ENCODE peak calls at places on chromosome 14, in seven cellular contexts. P is AG10803; A is CD8-positive, alpha-beta T cell; E is tibial artery; B is foreskin fibroblast; H is ovary; M is transverse colon. U is an unnamed sample.
A peak's percentile ranks its signal among the peaks of the same experiment; 100 is the strongest.

GRCh38 chr14:33460119-33460518 is 490.8 kb downstream of the EGLN3 start:
- DNase-seq in P (no peak), A (no peak), E (no peak), B (no peak), H (no peak), M (peak; percentile 44), U (peak; percentile 14)

GRCh38 chr14:34024768-34025144 is 73.9 kb upstream of the EGLN3 start:
- DNase-seq in P (no peak), A (no peak), E (no peak), B (no peak), H (no peak), M (no peak), U (no peak)

GRCh38 chr14:39781466-39781865 is 349.2 kb upstream of the FBXO33 start:
- DNase-seq in P (no peak), A (no peak), E (no peak), B (no peak), H (no peak), M (no peak), U (no peak)

GRCh38 chr14:95125951-95126350 is 31.4 kb downstream of the DICER1 start:
- DNase-seq in P (no peak), A (no peak), E (no peak), B (no peak), H (no peak), M (no peak), U (no peak)

GRCh38 chr14:22403286-22403685 is 185.7 kb downstream of the DAD1 start:
- DNase-seq in P (no peak), A (no peak), E (no peak), B (no peak), H (no peak), M (no peak), U (no peak)

GRCh38 chr14:67477926-67478915 is 10.3 kb downstream of the TMEM229B start:
- DNase-seq in P (no peak), A (no peak), E (no peak), B (no peak), H (no peak), M (no peak), U (no peak)

GRCh38 chr14:61927521-61927920 is 165.3 kb downstream of the SNAPC1 start:
- DNase-seq in P (peak; percentile 61), A (no peak), E (no peak), B (no peak), H (no peak), M (no peak), U (peak; percentile 16)

GRCh38 chr14:89303452-89304435 is 113.3 kb downstream of the FOXN3 start:
- DNase-seq in P (peak; percentile 79), A (peak; percentile 13), E (peak; percentile 87), B (peak; percentile 71), H (peak; percentile 71), M (peak; percentile 64), U (peak; percentile 85)

GRCh38 chr14:72678360-72678759 is 215.5 kb downstream of the DPF3 start:
- DNase-seq in P (peak; percentile 58), A (no peak), E (no peak), B (peak; percentile 84), H (no peak), M (no peak), U (peak; percentile 72)

GRCh38 chr14:61281186-61281676 is at the start of gene TMEM30B:
- DNase-seq in P (no peak), A (peak; percentile 42), E (no peak), B (no peak), H (peak; percentile 23), M (peak; percentile 92), U (no peak)

GRCh38 chr14:95483843-95484165 is 32.6 kb downstream of the SYNE3 start:
- DNase-seq in P (no peak), A (no peak), E (no peak), B (no peak), H (no peak), M (no peak), U (no peak)

GRCh38 chr14:61543946-61544345 is 151.4 kb upstream of the HIF1A start:
- DNase-seq in P (no peak), A (no peak), E (no peak), B (no peak), H (no peak), M (no peak), U (no peak)

GRCh38 chr14:67469954-67470353 is 18.6 kb downstream of the TMEM229B start:
- DNase-seq in P (no peak), A (no peak), E (no peak), B (no peak), H (no peak), M (no peak), U (no peak)

GRCh38 chr14:64755661-64756265 is 51.5 kb downstream of the PLEKHG3 start:
- DNase-seq in P (peak; percentile 59), A (peak; percentile 72), E (no peak), B (peak; percentile 53), H (peak; percentile 13), M (peak; percentile 81), U (peak; percentile 24)

GRCh38 chr14:59276235-59276634 is 87.8 kb downstream of the DAAM1 start:
- DNase-seq in P (no peak), A (no peak), E (no peak), B (no peak), H (no peak), M (no peak), U (no peak)

GRCh38 chr14:79878785-79879184 is 332.5 kb downstream of the DIO2 start:
- DNase-seq in P (no peak), A (no peak), E (no peak), B (no peak), H (no peak), M (no peak), U (no peak)

GRCh38 chr14:21631084-21631483 is 3.7 kb downstream of the OR10G2 start:
- DNase-seq in P (no peak), A (no peak), E (no peak), B (no peak), H (no peak), M (no peak), U (no peak)

GRCh38 chr14:23162800-23163199 is 20.7 kb downstream of the SLC7A8 start:
- DNase-seq in P (no peak), A (no peak), E (no peak), B (no peak), H (no peak), M (no peak), U (no peak)

GRCh38 chr14:58861546-58861945 is 223.8 kb downstream of the DACT1 start:
- DNase-seq in P (peak; percentile 27), A (no peak), E (no peak), B (no peak), H (no peak), M (no peak), U (peak; percentile 32)

GRCh38 chr14:91349481-91350074 is 68.0 kb downstream of the CCDC88C start:
- DNase-seq in P (no peak), A (peak; percentile 64), E (no peak), B (no peak), H (no peak), M (no peak), U (no peak)

GRCh38 chr14:94761999-94762377 is 7.9 kb downstream of the GSC start:
- DNase-seq in P (no peak), A (no peak), E (no peak), B (no peak), H (no peak), M (no peak), U (no peak)

GRCh38 chr14:49881296-49882006 is 11.4 kb upstream of the ARF6 start:
- DNase-seq in P (no peak), A (no peak), E (no peak), B (no peak), H (no peak), M (no peak), U (no peak)

GRCh38 chr14:49876563-49877127 is 16.2 kb upstream of the ARF6 start:
- DNase-seq in P (no peak), A (no peak), E (no peak), B (no peak), H (no peak), M (no peak), U (no peak)

GRCh38 chr14:49880267-49881064 is 12.4 kb upstream of the ARF6 start:
- DNase-seq in P (no peak), A (no peak), E (no peak), B (peak; percentile 52), H (no peak), M (no peak), U (no peak)

GRCh38 chr14:49882826-49883694 is 9.8 kb upstream of the ARF6 start:
- DNase-seq in P (no peak), A (no peak), E (no peak), B (no peak), H (no peak), M (no peak), U (peak; percentile 36)

GRCh38 chr14:49879683-49880204 is 13.1 kb upstream of the ARF6 start:
- DNase-seq in P (peak; percentile 59), A (peak; percentile 38), E (no peak), B (no peak), H (no peak), M (peak; percentile 70), U (peak; percentile 74)
- TF ChIP-seq CTCF in P (peak; percentile 71), A (peak; percentile 47), E (peak; percentile 58), B (peak; percentile 55), H (no peak), M (peak; percentile 89), U (peak; percentile 76)

GRCh38 chr14:50954811-50955372 is 10.6 kb upstream of the PYGL start:
- DNase-seq in P (peak; percentile 72), A (no peak), E (no peak), B (peak; percentile 50), H (no peak), M (no peak), U (peak; percentile 83)
- H3K4me3 ChIP-seq in P (no peak overlapping the region), A (no peak overlapping the region), E (no peak overlapping the region), B (no peak overlapping the region), H (no peak overlapping the region), M (no peak overlapping the region), U (no peak overlapping the region)

DNA sequence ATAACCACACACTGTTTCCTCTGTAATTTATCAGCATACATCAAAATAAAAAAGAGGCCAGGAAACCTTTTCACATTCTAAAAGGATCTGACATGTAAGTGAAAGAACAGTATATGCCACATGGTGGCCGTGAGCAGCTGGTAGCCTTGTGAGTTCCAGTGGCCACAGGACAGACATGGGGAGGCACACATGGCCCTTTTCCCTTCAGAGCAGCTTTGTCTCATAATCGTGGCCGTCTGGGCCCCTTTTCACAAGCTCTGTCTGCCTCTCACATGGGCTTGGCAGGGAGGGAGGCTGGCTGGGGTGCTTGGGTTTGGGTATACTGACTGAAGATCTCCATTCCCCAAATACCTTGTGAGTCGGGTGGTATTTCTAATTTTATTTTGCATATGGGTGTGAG is 1.5 kb upstream of the ZDHHC22 start:
- DNase-seq in P (no peak), A (no peak), E (peak; percentile 10), B (no peak), H (no peak), M (no peak), U (no peak)
- TF ChIP-seq CTCF in P (no peak), A (no peak), E (no peak), B (no peak), H (no peak), M (no peak), U (no peak)

DNA sequence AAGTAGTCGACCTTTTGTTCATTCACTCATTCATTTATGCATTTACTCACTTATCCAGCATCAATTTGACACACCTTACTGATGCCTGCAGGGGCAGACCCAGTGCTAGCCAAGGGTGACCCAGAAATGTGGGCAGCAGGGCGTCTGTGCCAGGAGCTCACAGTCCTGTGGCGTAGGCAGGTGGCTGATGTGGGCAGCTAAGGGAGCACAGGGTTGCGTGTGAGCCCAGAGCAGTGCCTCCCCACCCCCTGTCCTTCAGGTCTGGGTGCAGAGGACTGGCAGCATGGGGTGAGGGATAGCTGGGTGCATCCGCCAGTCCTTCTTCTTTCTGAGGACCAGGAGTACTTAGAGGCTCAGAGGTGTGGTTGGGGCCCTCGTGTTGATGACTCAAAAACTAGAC is 64.1 kb downstream of the BEGAIN start:
- DNase-seq in P (no peak), A (peak; percentile 7), E (no peak), B (no peak), H (no peak), M (no peak), U (no peak)
- H3K4me3 ChIP-seq in P (no peak overlapping the region), A (no peak overlapping the region), E (no peak overlapping the region), B (no peak overlapping the region), H (no peak overlapping the region), M (no peak overlapping the region), U (no peak overlapping the region)

GRCh38 chr14:50354527-50354926 is 42.2 kb downstream of the CDKL1 start:
- DNase-seq in P (no peak), A (no peak), E (no peak), B (no peak), H (no peak), M (no peak), U (no peak)
- TF ChIP-seq CTCF in P (no peak), A (no peak), E (no peak), B (no peak), H (no peak), M (no peak), U (no peak)

U was measured in fibroblast of pulmonary artery.